ENCODE peak calls at places on chromosomes 6 and 20, in five cellular contexts. P is A549, S is HepG2, K is GM12878, J is K562. Z is an unnamed sample.
A peak's percentile ranks its signal among the peaks of the same experiment; 100 is the strongest.

GRCh38 chr6:113830140-113830539 is 27.0 kb upstream of the MARCKS start:
- DNase-seq in P (no peak), S (no peak), K (no peak), J (no peak), Z (no peak)

GRCh38 chr6:159062965-159063364 is 18.2 kb upstream of the TAGAP start:
- DNase-seq in P (no peak), S (no peak), K (no peak), J (no peak), Z (no peak)

GRCh38 chr20:15196580-15197255 is 859.3 kb upstream of the FLRT3 start:
- DNase-seq in P (no peak), S (no peak), K (no peak), J (no peak), Z (no peak)

GRCh38 chr6:113856011-113856551 is 1.1 kb upstream of the MARCKS start:
- DNase-seq in P (peak; percentile 23), S (no peak), K (no peak), J (no peak), Z (no peak)

GRCh38 chr6:91213229-91213901 is 626.5 kb upstream of the MAP3K7 start:
- DNase-seq in P (no peak), S (no peak), K (no peak), J (no peak), Z (no peak)

GRCh38 chr6:36595168-36595818 is 1.1 kb downstream of the SRSF3 start:
- DNase-seq in P (no peak), S (peak; percentile 52), K (no peak), J (peak; percentile 51), Z (peak; percentile 52)

GRCh38 chr6:155093430-155093829 is 98.3 kb downstream of the TIAM2 start:
- DNase-seq in P (no peak), S (no peak), K (no peak), J (no peak), Z (no peak)

GRCh38 chr6:32432050-32432450 is 7.6 kb upstream of the HLA-DRA start:
- DNase-seq in P (peak; percentile 7), S (peak; percentile 27), K (no peak), J (peak; percentile 22), Z (peak; percentile 51)

GRCh38 chr6:111210074-111210729 is 122.9 kb downstream of the SLC16A10 start:
- DNase-seq in P (peak; percentile 54), S (peak; percentile 60), K (peak; percentile 30), J (peak; percentile 44), Z (peak; percentile 73)

GRCh38 chr6:111205502-111205901 is 118.2 kb downstream of the SLC16A10 start:
- DNase-seq in P (no peak), S (no peak), K (no peak), J (no peak), Z (no peak)

GRCh38 chr6:111208928-111209327 is 121.6 kb downstream of the SLC16A10 start:
- DNase-seq in P (no peak), S (peak; percentile 25), K (no peak), J (no peak), Z (no peak)

GRCh38 chr6:111204881-111205280 is 117.6 kb downstream of the SLC16A10 start:
- DNase-seq in P (no peak), S (no peak), K (no peak), J (no peak), Z (no peak)

GRCh38 chr6:111207141-111207858 is 120.0 kb downstream of the SLC16A10 start:
- DNase-seq in P (no peak), S (no peak), K (no peak), J (no peak), Z (no peak)
- TF ChIP-seq MYC in P (no peak), S (no peak), K (no peak), J (no peak), Z (no peak)

GRCh38 chr6:290111-290932 is 2.0 kb upstream of the DUSP22 start:
- DNase-seq in P (no peak), S (no peak), K (peak; percentile 81), J (no peak), Z (no peak)

GRCh38 chr6:293185-294174 is 1.2 kb downstream of the DUSP22 start:
- DNase-seq in P (no peak), S (no peak), K (no peak), J (no peak), Z (no peak)

GRCh38 chr6:292506-293184 is 358 bp downstream of the DUSP22 start:
- DNase-seq in P (peak; percentile 19), S (peak; percentile 51), K (peak; percentile 93), J (peak; percentile 75), Z (peak; percentile 63)

GRCh38 chr6:291148-291696 is 1.1 kb upstream of the DUSP22 start:
- DNase-seq in P (peak; percentile 13), S (no peak), K (no peak), J (no peak), Z (no peak)

DNA sequence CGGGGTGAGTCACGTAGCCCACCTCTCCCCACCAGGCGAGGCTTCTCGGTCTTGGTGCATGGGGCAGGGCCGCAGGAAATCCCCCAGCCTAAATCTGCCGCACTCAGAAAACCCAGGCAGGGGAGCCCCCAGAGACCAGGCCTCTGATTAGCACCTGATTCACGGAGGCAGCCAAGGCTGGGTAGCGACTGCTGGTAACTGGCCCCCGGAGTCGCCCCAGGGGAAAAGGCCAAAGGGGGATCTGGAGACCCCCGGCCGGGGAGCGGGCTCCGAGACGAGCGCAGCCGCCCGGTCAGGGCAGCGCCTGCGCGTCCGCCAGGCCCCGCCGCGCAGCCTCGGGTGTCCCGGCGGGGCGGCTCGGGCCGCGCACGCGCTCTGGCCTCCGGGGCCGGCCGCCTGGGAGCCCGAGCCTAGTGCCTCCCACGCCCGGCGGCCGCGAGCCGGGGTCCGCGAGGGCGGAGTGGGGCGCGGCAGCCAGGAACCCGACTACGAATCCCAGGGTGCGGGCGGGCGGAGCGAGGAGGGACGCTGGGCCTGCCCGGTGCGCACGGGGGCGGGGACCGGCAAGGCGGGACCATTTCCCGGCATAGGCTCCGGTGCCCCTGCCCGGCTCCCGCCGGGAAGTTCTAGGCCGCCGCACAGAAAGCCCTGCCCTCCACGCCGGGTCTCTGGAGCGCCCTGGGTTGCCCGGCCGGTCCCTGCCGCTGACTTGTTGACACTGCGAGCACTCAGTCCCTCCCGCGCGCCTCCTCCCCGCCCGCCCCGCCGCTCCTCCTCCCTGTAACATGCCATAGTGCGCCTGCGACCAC is at the start of gene DUSP22:
- DNase-seq in P (peak; percentile 76), S (peak; percentile 80), K (peak; percentile 81), J (peak; percentile 99), Z (peak; percentile 83)
- H3K4me1 ChIP-seq in P (peaks cover 14% of the 10 kb centered on the region), S (peaks cover 22% of the 10 kb centered on the region), K (peaks cover 64% of the 10 kb centered on the region), J (peaks cover 11% of the 10 kb centered on the region), Z (peaks cover 24% of the 10 kb centered on the region)

GRCh38 chr6:81491486-81492101 is 260.9 kb downstream of the TENT5A start:
- DNase-seq in P (no peak), S (peak; percentile 70), K (no peak), J (no peak), Z (no peak)
- TF ChIP-seq MYC in P (no peak), S (no peak), K (no peak), J (no peak), Z (no peak)

DNA sequence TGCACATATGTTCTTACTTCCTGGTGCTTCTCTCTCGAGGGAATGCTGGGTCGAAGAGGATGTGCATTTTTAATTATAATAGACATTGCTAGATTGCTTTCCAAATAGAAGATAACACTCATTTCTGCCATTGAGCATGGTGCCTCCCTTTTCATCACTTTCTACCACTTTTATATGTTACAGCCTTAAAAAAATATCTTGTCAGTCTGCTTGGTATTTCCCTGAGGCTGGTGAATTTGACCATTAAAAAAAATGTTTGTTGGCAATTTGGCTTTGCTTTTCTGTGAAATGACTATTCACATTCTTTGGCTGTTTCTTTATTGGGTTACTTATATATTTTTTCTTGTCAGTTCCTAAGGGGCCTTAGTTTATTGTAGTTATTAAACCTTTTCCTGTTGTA is 3.6 kb downstream of the DDR1 start:
- DNase-seq in P (no peak), S (no peak), K (no peak), J (no peak), Z (no peak)
- H3K4me1 ChIP-seq in P (peaks cover 34% of the 10 kb centered on the region), S (peaks cover 32% of the 10 kb centered on the region), K (peaks cover 27% of the 10 kb centered on the region), J (peaks cover 38% of the 10 kb centered on the region), Z (no peaks in the 10 kb centered on the region)

GRCh38 chr20:38181971-38182370 is 16.9 kb upstream of the TGM2 start:
- DNase-seq in P (no peak), S (no peak), K (no peak), J (no peak), Z (no peak)

GRCh38 chr20:38178581-38178980 is 13.5 kb upstream of the TGM2 start:
- DNase-seq in P (no peak), S (no peak), K (no peak), J (no peak), Z (no peak)

GRCh38 chr20:38179846-38180245 is 14.8 kb upstream of the TGM2 start:
- DNase-seq in P (no peak), S (no peak), K (no peak), J (no peak), Z (no peak)

GRCh38 chr20:38181207-38181693 is 16.2 kb upstream of the TGM2 start:
- DNase-seq in P (no peak), S (no peak), K (peak; percentile 62), J (no peak), Z (no peak)

DNA sequence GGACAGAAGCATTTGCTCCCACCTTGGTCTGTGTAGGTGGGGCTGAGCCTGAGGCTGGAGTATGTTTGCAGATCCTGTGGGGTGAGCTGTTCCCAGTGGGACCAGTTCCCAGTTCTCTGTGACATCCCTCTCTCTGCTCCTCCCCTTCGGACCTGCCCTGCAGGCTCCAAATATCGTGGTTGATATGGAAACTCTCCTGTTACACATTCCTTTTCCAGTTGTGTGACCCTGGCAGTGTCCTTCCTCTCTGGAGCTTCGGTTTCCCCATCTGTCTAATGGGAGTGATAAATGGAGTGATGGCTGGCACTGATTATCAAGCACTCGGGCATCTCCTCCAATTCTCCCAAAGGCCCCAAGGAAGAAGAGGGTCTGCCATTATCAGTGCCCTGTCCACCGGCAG is 15.7 kb upstream of the TGM2 start:
- DNase-seq in P (no peak), S (no peak), K (no peak), J (no peak), Z (no peak)
- TF ChIP-seq MYC in P (no peak), S (no peak), K (no peak), J (no peak), Z (no peak)

DNA sequence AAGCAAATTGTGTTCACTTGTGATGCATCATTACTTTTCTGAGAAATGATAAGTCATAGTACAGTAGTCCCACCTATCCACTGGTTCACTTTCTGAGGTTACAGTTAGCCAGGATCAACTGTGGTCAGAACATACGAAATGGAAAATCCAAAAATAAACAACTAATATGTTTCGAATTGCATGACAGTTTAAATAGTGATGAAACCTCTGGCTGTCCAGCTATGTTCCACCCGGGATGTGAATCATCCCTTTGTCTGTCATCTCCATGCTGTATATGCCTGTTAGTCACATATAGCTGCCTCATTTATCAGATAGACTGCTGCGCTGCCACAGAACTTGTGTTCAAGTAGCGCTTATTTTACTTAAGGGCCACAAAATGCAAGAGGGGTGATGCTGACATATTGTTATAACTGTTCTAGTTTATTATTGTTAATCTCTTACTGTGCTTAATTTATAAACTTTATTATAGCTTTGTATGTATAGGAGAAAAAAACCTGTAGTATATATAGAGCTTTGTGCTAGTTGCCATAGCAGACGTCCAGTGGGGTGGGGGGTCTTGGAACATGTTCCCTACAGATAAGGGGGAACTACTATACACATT is 29.2 kb downstream of the AFDN start:
- DNase-seq in P (peak; percentile 2), S (peak; percentile 96), K (no peak), J (peak; percentile 82), Z (peak; percentile 42)
- H3K4me1 ChIP-seq in P (peaks cover 9% of the 10 kb centered on the region), S (peaks cover 96% of the 10 kb centered on the region), K (peaks cover 4% of the 10 kb centered on the region), J (peaks cover 83% of the 10 kb centered on the region), Z (peaks cover 27% of the 10 kb centered on the region)

Z was measured in endothelial cell of umbilical vein.